ENCODE peak calls at places on chromosomes 7 and 10, in four cellular contexts. One of them, this sample, is unnamed.

GRCh38 chr10:21238717-21239116 is 286.8 kb downstream of the SKIDA1 start:
- DNase-seq in ovary: no peak
- DNase-seq in tibial nerve: no peak
- DNase-seq in HepG2: no peak
- DNase-seq in this sample: no peak

GRCh38 chr7:102891693-102892261 is 21.0 kb upstream of the LRRC17 start:
- DNase-seq in ovary: peak; percentile 40
- DNase-seq in tibial nerve: no peak
- DNase-seq in HepG2: no peak
- DNase-seq in this sample: no peak

GRCh38 chr10:29130190-29130673 is 158.6 kb upstream of the LYZL1 start:
- DNase-seq in ovary: no peak
- DNase-seq in tibial nerve: no peak
- DNase-seq in HepG2: peak; percentile 80
- DNase-seq in this sample: peak; percentile 42

GRCh38 chr7:142871260-142872105 is 14.1 kb downstream of the TRPV6 start:
- DNase-seq in ovary: no peak
- DNase-seq in tibial nerve: no peak
- DNase-seq in HepG2: no peak
- DNase-seq in this sample: no peak

GRCh38 chr7:122248472-122248871 is 56.1 kb downstream of the FEZF1 start:
- DNase-seq in ovary: no peak
- DNase-seq in tibial nerve: no peak
- DNase-seq in HepG2: no peak
- DNase-seq in this sample: no peak

GRCh38 chr7:142908921-142909870 is 23.7 kb upstream of the TRPV6 start:
- DNase-seq in ovary: no peak
- DNase-seq in tibial nerve: no peak
- DNase-seq in HepG2: no peak
- DNase-seq in this sample: peak; percentile 47

GRCh38 chr7:143002106-143002505 is 24.8 kb downstream of the OR9A2 start:
- DNase-seq in ovary: no peak
- DNase-seq in tibial nerve: no peak
- DNase-seq in HepG2: no peak
- DNase-seq in this sample: peak; percentile 18

GRCh38 chr7:50869108-50869716 is 86.5 kb upstream of the GRB10 start:
- DNase-seq in ovary: no peak
- DNase-seq in tibial nerve: peak; percentile 35
- DNase-seq in HepG2: peak; percentile 8
- DNase-seq in this sample: no peak

GRCh38 chr7:112192236-112193154 is 13.7 kb downstream of the DOCK4 start:
- DNase-seq in ovary: no peak
- DNase-seq in tibial nerve: no peak
- DNase-seq in HepG2: no peak
- DNase-seq in this sample: no peak

GRCh38 chr10:5252177-5253037 is 55.8 kb downstream of the AKR1C4 start:
- DNase-seq in ovary: no peak
- DNase-seq in tibial nerve: no peak
- DNase-seq in HepG2: peak; percentile 18
- DNase-seq in this sample: no peak

DNA sequence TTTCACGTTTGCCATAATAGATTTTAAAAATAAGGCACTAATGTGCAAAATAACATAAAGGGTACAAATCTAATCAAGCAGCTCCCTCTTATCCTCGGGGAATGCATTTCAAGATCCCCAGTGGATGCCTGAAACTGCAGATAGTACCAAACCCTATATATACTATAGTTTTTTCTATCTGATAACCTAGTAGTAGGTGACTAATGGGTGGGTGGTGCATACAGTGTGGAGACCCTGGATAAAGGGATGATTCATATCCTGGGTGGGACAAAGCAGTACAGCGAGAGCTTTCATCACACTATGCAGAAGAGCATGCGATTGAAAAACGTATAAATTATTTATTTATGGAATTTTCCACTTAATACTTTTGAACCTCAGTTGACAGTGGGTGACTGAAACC is 464.5 kb downstream of the GRID1 start:
- DNase-seq in ovary: no peak
- DNase-seq in tibial nerve: no peak
- DNase-seq in HepG2: no peak
- DNase-seq in this sample: no peak
- TF ChIP-seq EP300 in ovary: no peak
- TF ChIP-seq EP300 in tibial nerve: no peak
- TF ChIP-seq EP300 in HepG2: no peak
- TF ChIP-seq EP300 in this sample: no peak

DNA sequence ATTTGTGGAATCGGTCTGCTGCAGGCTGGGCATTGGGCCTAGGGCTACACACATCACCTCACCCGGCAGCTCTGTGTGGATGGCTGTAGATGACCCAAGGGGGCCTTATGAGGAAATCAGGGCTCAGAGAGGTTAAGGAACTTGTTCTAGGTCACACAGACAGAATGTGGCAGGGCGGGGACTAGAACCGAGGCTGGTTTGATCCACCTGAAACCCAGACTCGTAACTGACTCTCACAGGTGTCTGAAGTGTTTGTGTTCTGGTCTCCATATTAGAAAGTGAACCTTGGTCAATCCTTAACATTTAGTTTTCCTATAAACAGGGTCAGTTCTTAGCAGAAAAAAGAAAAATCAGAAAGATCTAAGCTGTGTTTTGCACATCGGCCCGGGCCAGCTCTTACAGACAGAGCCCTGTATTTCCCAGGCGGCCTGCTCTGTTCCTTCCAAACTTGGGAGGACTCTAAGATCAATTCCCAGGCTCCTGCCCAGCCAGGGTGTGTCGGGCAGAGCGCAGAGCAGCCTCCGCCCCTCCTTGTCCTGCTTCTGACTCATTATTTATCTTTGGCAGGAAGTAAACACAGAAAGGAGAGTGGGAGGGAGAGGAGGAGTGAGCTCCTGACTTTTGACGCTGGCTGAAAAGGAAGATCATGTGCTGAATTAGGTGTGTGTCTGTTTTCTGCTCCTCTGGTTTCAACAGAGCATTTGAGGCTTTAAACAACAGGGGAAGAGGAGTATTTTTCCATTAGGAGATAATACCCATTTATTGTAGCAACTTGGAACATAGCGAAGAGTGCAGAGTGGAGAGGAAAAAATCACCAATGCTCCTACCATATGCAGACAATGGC is 74.1 kb downstream of the TACC2 start:
- DNase-seq in ovary: peak; percentile 79
- DNase-seq in tibial nerve: peak; percentile 79
- DNase-seq in HepG2: peak; percentile 97
- DNase-seq in this sample: peak; percentile 36
- TF ChIP-seq EP300 in ovary: peak; percentile 38
- TF ChIP-seq EP300 in tibial nerve: peak; percentile 95
- TF ChIP-seq EP300 in HepG2: peak; percentile 59
- TF ChIP-seq EP300 in this sample: no peak

GRCh38 chr10:3616880-3617279 is 168.1 kb downstream of the KLF6 start:
- DNase-seq in ovary: no peak
- DNase-seq in tibial nerve: no peak
- DNase-seq in HepG2: no peak
- DNase-seq in this sample: no peak

GRCh38 chr10:3622845-3623621 is 162.0 kb downstream of the KLF6 start:
- DNase-seq in ovary: no peak
- DNase-seq in tibial nerve: no peak
- DNase-seq in HepG2: no peak
- DNase-seq in this sample: no peak

GRCh38 chr10:3622427-3622826 is 162.6 kb downstream of the KLF6 start:
- DNase-seq in ovary: no peak
- DNase-seq in tibial nerve: no peak
- DNase-seq in HepG2: no peak
- DNase-seq in this sample: no peak

GRCh38 chr10:3620818-3621217 is 164.2 kb downstream of the KLF6 start:
- DNase-seq in ovary: no peak
- DNase-seq in tibial nerve: no peak
- DNase-seq in HepG2: no peak
- DNase-seq in this sample: no peak

DNA sequence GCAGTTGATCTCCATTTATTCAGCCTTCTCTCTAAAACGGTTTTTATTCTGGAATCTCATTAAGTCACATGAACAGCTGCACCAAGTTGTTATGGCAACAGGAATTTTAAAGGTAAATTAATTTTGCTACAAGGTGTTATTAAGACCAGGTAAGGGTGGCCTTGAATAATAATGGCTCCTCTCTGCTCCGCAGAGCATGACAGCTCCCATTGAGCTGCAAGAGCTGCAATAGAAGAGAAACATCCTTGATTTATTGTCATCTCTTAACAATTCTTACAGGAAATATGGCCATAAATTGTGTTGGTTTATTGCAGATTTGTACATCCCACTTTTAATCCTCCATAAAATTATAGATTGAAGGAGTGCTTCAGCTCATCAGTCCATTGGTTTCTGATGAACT is 165.7 kb downstream of the KLF6 start:
- DNase-seq in ovary: no peak
- DNase-seq in tibial nerve: no peak
- DNase-seq in HepG2: no peak
- DNase-seq in this sample: no peak
- TF ChIP-seq EP300 in ovary: no peak
- TF ChIP-seq EP300 in tibial nerve: no peak
- TF ChIP-seq EP300 in HepG2: no peak
- TF ChIP-seq EP300 in this sample: no peak

GRCh38 chr10:59965899-59966650 is 59.7 kb upstream of the CCDC6 start:
- DNase-seq in ovary: no peak
- DNase-seq in tibial nerve: no peak
- DNase-seq in HepG2: no peak
- DNase-seq in this sample: peak; percentile 42

GRCh38 chr10:59960751-59961150 is 54.4 kb upstream of the CCDC6 start:
- DNase-seq in ovary: no peak
- DNase-seq in tibial nerve: no peak
- DNase-seq in HepG2: no peak
- DNase-seq in this sample: no peak

GRCh38 chr10:59959619-59960018 is 53.3 kb upstream of the CCDC6 start:
- DNase-seq in ovary: no peak
- DNase-seq in tibial nerve: no peak
- DNase-seq in HepG2: no peak
- DNase-seq in this sample: no peak

GRCh38 chr10:59958882-59959281 is 52.5 kb upstream of the CCDC6 start:
- DNase-seq in ovary: no peak
- DNase-seq in tibial nerve: no peak
- DNase-seq in HepG2: no peak
- DNase-seq in this sample: no peak

GRCh38 chr10:59962755-59963154 is 56.4 kb upstream of the CCDC6 start:
- DNase-seq in ovary: no peak
- DNase-seq in tibial nerve: no peak
- DNase-seq in HepG2: no peak
- DNase-seq in this sample: no peak
- TF ChIP-seq EP300 in ovary: no peak
- TF ChIP-seq EP300 in tibial nerve: no peak
- TF ChIP-seq EP300 in HepG2: no peak
- TF ChIP-seq EP300 in this sample: no peak

GRCh38 chr7:153524070-153524601 is 528.1 kb upstream of the DPP6 start:
- DNase-seq in ovary: no peak
- DNase-seq in tibial nerve: no peak
- DNase-seq in HepG2: no peak
- DNase-seq in this sample: no peak
- TF ChIP-seq EP300 in ovary: no peak
- TF ChIP-seq EP300 in tibial nerve: no peak
- TF ChIP-seq EP300 in HepG2: no peak
- TF ChIP-seq EP300 in this sample: no peak

DNA sequence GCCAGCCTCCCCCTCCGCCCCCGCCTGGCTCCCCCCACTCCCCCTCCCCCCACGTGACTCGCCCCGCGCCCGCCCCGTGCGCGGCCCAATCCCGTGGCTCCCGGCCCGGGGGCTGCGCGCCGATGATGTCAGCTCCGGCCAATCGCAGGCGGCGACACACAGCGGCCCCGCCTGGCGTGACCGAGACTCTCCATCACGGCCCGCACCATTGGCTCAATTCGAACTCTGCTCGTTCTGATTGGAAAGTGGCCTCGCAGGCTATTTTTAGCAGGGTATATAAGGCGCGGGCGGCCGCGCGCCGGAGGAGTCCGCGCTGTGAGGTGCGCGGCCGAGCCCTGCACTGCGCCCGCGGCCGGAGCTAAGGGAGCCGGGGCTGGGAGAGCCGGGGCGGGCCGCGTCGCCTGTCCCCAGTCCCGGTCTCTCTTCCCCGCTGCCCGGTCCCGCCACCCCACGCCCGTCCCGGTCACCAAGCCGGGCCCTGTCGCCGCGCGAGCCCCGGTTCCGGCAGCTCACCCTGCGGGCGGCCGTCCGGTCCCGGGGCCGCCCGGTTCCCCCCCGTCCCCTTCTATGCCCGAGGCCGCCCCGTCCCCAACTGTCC is 341 bp upstream of the KLF6 start:
- DNase-seq in ovary: peak; percentile 100
- DNase-seq in tibial nerve: peak; percentile 99
- DNase-seq in HepG2: peak; percentile 95
- DNase-seq in this sample: peak; percentile 100
- TF ChIP-seq EP300 in ovary: peak; percentile 79
- TF ChIP-seq EP300 in tibial nerve: peak; percentile 97
- TF ChIP-seq EP300 in HepG2: peak; percentile 5
- TF ChIP-seq EP300 in this sample: peak; percentile 2

GRCh38 chr7:84912993-84913635 is 273.7 kb downstream of the SEMA3D start:
- DNase-seq in ovary: no peak
- DNase-seq in tibial nerve: no peak
- DNase-seq in HepG2: no peak
- DNase-seq in this sample: no peak
- TF ChIP-seq EP300 in ovary: no peak
- TF ChIP-seq EP300 in tibial nerve: no peak
- TF ChIP-seq EP300 in HepG2: no peak
- TF ChIP-seq EP300 in this sample: no peak

DNA sequence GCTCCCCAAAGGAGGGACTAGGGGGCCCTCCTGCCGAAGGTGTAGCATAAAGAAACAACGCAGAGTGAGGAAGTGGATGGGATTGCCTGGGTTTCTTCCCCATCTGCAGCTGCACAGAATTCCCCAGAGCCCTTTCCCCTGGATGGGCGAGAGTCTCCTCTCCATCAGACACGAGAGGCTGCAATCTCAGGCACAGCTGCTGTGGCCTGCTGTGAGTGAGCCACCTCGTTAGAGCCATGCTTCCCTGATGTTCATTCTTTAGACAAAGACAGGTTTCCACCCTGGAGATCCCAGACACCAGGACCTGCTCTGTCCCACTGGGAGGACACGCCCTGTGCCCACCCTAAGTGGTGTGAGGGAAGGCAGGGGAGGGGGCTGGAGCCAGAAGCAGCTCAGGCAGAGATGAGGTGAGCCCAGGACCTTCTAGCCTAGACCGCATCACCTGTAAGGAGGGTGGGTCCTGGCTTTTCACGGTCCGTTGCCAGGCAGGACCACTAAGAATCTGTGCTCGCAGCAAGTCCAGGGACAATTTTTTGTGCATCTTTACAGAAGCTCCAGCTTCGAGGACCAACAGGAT is 268.6 kb upstream of the TCERG1L start:
- DNase-seq in ovary: no peak
- DNase-seq in tibial nerve: no peak
- DNase-seq in HepG2: no peak
- DNase-seq in this sample: no peak
- TF ChIP-seq EP300 in ovary: no peak
- TF ChIP-seq EP300 in tibial nerve: no peak
- TF ChIP-seq EP300 in HepG2: no peak
- TF ChIP-seq EP300 in this sample: no peak

This sample was measured in SK-N-SH.